ENCODE peak calls at places on chromosome 10, in four cellular contexts. Z, V, B and I are unnamed samples.
A peak's percentile ranks its signal among the peaks of the same experiment; 100 is the strongest.

GRCh38 chr10:123568751-123569150 is 97.4 kb upstream of the GPR26 start:
- DNase-seq in Z (no peak), V (no peak), B (peak; percentile 17), I (no peak)

GRCh38 chr10:23694446-23694920 is 255.6 kb downstream of the OTUD1 start:
- DNase-seq in Z (peak; percentile 27), V (peak; percentile 32), B (peak; percentile 65), I (peak; percentile 43)

GRCh38 chr10:91796332-91797076 is 1.7 kb upstream of the TNKS2 start:
- DNase-seq in Z (no peak), V (peak; percentile 54), B (peak; percentile 66), I (no peak)

GRCh38 chr10:128125944-128126764 is at the start of gene MKI67:
- DNase-seq in Z (peak; percentile 62), V (peak; percentile 94), B (peak; percentile 92), I (peak; percentile 24)

GRCh38 chr10:24505759-24506158 is 217.9 kb downstream of the ARHGAP21 start:
- DNase-seq in Z (no peak), V (no peak), B (no peak), I (no peak)

GRCh38 chr10:60964257-60965235 is 20.6 kb upstream of the RHOBTB1 start:
- DNase-seq in Z (peak; percentile 81), V (peak; percentile 85), B (peak; percentile 57), I (peak; percentile 60)

GRCh38 chr10:127833804-127834203 is 58.9 kb downstream of the CLRN3 start:
- DNase-seq in Z (no peak), V (no peak), B (no peak), I (no peak)

GRCh38 chr10:22320591-22321155 is at the start of gene BMI1:
- DNase-seq in Z (peak; percentile 78), V (peak; percentile 90), B (peak; percentile 85), I (peak; percentile 75)

GRCh38 chr10:61617586-61617985 is 45.1 kb upstream of the CABCOCO1 start:
- DNase-seq in Z (no peak), V (no peak), B (no peak), I (no peak)

GRCh38 chr10:70726909-70727495 is 54.7 kb downstream of the ADAMTS14 start:
- DNase-seq in Z (peak; percentile 60), V (no peak), B (no peak), I (no peak)

GRCh38 chr10:123990889-123991288 is 99.3 kb upstream of the CPXM2 start:
- DNase-seq in Z (no peak), V (no peak), B (no peak), I (no peak)

GRCh38 chr10:93991596-93992284 is 2.0 kb upstream of the PLCE1 start:
- DNase-seq in Z (peak; percentile 12), V (peak; percentile 79), B (peak; percentile 57), I (no peak)

GRCh38 chr10:89352039-89352597 is 24.3 kb downstream of the IFIT3 start:
- DNase-seq in Z (no peak), V (peak; percentile 83), B (no peak), I (no peak)

GRCh38 chr10:91879514-91880170 is 29.6 kb downstream of the FGFBP3 start:
- DNase-seq in Z (no peak), V (no peak), B (no peak), I (no peak)

GRCh38 chr10:120453319-120453718 is 3.7 kb upstream of the PLPP4 start:
- DNase-seq in Z (no peak), V (no peak), B (no peak), I (no peak)

GRCh38 chr10:48448796-48449195 is 142.3 kb downstream of the MAPK8 start:
- DNase-seq in Z (no peak), V (peak; percentile 18), B (no peak), I (no peak)

GRCh38 chr10:6236349-6237188 is 33.8 kb downstream of the PFKFB3 start:
- DNase-seq in Z (no peak), V (no peak), B (no peak), I (no peak)

GRCh38 chr10:110901954-110902819 is 16.8 kb downstream of the BBIP1 start:
- DNase-seq in Z (no peak), V (peak; percentile 52), B (no peak), I (no peak)

GRCh38 chr10:84341983-84342382 is 13.6 kb downstream of the CCSER2 start:
- DNase-seq in Z (no peak), V (no peak), B (no peak), I (no peak)

GRCh38 chr10:15690031-15690430 is 29.7 kb downstream of the ITGA8 start:
- DNase-seq in Z (no peak), V (no peak), B (no peak), I (no peak)

GRCh38 chr10:75469018-75469616 is 37.7 kb downstream of the LRMDA start:
- DNase-seq in Z (no peak), V (peak; percentile 74), B (no peak), I (no peak)

GRCh38 chr10:91410638-91411367 is 659 bp downstream of the HECTD2 start:
- DNase-seq in Z (no peak), V (peak; percentile 38), B (no peak), I (no peak)

GRCh38 chr10:16904619-16905018 is 87.4 kb upstream of the RSU1 start:
- DNase-seq in Z (no peak), V (no peak), B (no peak), I (no peak)

GRCh38 chr10:14129770-14130169 is 201.0 kb downstream of the FRMD4A start:
- DNase-seq in Z (no peak), V (no peak), B (no peak), I (no peak)

GRCh38 chr10:101782811-101783735 is at the start of gene NPM3:
- DNase-seq in Z (peak; percentile 91), V (peak; percentile 94), B (peak; percentile 92), I (peak; percentile 50)

GRCh38 chr10:84890701-84891100 is 562.3 kb downstream of the CCSER2 start:
- DNase-seq in Z (no peak), V (no peak), B (no peak), I (no peak)

GRCh38 chr10:31034041-31034918 is 2.6 kb upstream of the ZNF438 start:
- DNase-seq in Z (no peak), V (peak; percentile 17), B (no peak), I (no peak)

GRCh38 chr10:60331886-60332285 is 57.8 kb downstream of the ANK3 start:
- DNase-seq in Z (no peak), V (no peak), B (no peak), I (no peak)

GRCh38 chr10:93481931-93482834 is at the start of gene MYOF:
- DNase-seq in Z (peak; percentile 41), V (peak; percentile 87), B (peak; percentile 61), I (no peak)

GRCh38 chr10:33335800-33336605 is 1.5 kb upstream of the NRP1 start:
- DNase-seq in Z (no peak), V (peak; percentile 67), B (peak; percentile 49), I (no peak)

GRCh38 chr10:33337335-33337854 is 2.9 kb upstream of the NRP1 start:
- DNase-seq in Z (no peak), V (peak; percentile 29), B (no peak), I (no peak)

GRCh38 chr10:33334839-33335549 is 527 bp upstream of the NRP1 start:
- DNase-seq in Z (peak; percentile 54), V (peak; percentile 89), B (peak; percentile 73), I (no peak)

GRCh38 chr10:33335550-33335799 is 1.0 kb upstream of the NRP1 start:
- DNase-seq in Z (no peak), V (no peak), B (peak; percentile 28), I (no peak)

DNA sequence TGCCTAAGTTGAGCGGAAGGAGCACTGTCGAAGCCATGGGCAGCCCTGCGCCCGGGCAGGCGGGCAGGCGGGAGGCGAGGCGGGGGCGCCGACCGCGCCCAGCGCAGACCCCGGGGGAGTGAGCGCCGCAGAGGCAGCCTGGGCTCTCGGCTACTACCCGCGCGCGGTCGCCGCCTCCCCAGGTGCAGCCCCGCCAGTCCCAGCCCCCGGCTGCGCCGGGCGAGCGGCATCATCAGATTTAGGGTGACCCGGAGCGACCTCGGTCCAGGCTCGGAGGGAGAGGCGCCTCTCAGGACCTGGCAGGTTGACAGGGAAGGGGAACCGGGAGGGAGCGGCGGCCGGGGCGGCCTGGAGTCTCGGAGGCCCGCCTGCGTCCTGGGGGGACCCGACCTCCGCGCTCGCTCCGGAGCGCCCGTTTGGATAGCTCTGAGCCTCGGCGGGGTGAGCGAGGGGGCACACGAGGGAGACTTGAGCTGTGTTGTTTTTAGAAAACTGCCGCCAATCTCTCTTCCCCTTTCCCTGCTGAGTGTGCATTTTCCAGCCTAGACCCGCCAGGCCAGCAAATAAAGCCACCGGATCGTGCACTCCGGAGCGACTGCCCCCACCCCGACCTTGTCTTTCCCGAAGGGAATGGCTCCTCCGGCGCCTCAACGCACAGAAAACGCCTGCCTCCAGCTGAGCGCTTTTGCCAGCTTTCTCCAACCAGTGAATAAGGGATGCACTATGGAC is 2.3 kb upstream of the NRP1 start:
- DNase-seq in Z (no peak), V (peak; percentile 53), B (peak; percentile 48), I (no peak)
- H3K27ac ChIP-seq in Z (peak overlapping the region; percentile 53), V (peak overlapping the region; percentile 93), B (no peak overlapping the region), I (peak overlapping the region; percentile 24)

GRCh38 chr10:570631-571565 is 118.6 kb downstream of the DIP2C start:
- DNase-seq in Z (no peak), V (no peak), B (peak; percentile 24), I (no peak)
- H3K27ac ChIP-seq in Z (no peak overlapping the region), V (no peak overlapping the region), B (no peak overlapping the region), I (no peak overlapping the region)

GRCh38 chr10:44864637-44865288 is 46.4 kb upstream of the TMEM72 start:
- DNase-seq in Z (peak; percentile 92), V (peak; percentile 94), B (peak; percentile 94), I (peak; percentile 85)

GRCh38 chr10:44864042-44864436 is 47.1 kb upstream of the TMEM72 start:
- DNase-seq in Z (peak; percentile 60), V (peak; percentile 78), B (peak; percentile 80), I (no peak)

GRCh38 chr10:44862006-44862751 is 49.0 kb upstream of the TMEM72 start:
- DNase-seq in Z (no peak), V (no peak), B (no peak), I (no peak)

GRCh38 chr10:44862917-44863316 is 48.2 kb upstream of the TMEM72 start:
- DNase-seq in Z (no peak), V (no peak), B (no peak), I (no peak)

DNA sequence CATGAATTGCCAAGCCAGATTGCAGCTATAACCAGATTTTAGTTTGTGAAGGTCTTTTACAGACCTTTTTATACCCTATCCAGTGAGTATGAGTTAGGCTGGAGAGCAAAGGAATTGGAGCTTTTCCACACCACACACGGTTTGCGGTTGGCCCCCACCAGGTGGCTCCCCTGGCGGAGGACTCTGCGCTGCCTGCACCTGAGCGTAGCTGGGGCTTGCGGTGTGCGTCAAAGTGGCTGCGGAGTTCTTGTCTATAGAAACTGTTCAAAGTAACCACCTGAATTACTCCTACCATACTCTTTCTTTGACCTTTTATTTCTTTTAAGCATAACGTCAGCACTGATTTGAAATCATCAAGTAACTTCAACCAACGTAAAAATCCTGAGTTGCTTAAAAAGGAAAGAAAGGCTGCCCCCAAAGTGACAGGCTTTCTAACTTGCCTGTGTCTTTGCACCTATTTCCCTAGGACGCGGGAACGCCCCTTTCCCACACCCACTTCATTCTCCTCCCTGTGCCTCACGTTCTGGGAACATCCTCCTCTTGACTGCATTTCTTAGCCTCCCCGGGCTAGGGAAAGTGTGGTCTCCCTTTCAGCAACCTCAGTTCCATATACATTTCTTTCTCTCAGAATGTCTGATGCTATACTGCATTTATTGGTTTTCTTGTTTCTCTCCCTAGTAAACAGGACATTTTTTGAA is 47.6 kb upstream of the TMEM72 start:
- DNase-seq in Z (no peak), V (peak; percentile 48), B (peak; percentile 72), I (no peak)
- H3K27ac ChIP-seq in Z (no peak overlapping the region), V (peak overlapping the region; percentile 75), B (no peak overlapping the region), I (no peak overlapping the region)

DNA sequence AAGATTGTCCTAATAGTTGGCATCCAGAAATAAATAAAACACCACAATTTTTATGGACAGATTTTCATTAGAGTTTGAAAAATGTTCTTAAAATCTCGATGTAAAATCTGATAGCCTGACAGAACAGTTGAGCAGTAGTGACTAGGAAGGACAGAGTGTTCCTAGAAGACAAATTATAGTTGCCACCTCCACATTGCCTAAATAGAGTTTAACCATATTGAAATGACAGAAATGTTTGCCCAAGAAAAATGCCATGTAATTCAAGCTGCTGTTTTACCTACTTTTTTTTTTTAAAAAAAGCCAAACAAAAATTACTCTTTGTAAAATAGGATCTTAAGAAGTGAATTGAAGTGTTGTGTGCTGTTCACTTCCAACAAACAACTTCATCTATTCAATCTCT is 8.9 kb upstream of the HERC4 start:
- DNase-seq in Z (no peak), V (no peak), B (no peak), I (no peak)
- H3K27ac ChIP-seq in Z (no peak overlapping the region), V (no peak overlapping the region), B (no peak overlapping the region), I (peak overlapping the region; percentile 69)